ENCODE peak calls at places on chromosomes 11 and 22, in eight cellular contexts. H, Y, L, I, Z, W, N and Q are unnamed samples.
A peak's percentile ranks its signal among the peaks of the same experiment; 100 is the strongest.

GRCh38 chr22:38088723-38089473 is 4.9 kb upstream of the SLC16A8 start:
- DNase-seq in H (peak; percentile 44), Y (no peak), L (no peak), I (no peak), Z (peak; percentile 21), W (no peak), N (no peak), Q (no peak)

GRCh38 chr22:37420656-37421467 is 6.4 kb downstream of the ELFN2 start:
- DNase-seq in H (peak; percentile 29), Y (no peak), L (no peak), I (no peak), Z (peak; percentile 24), W (no peak), N (no peak), Q (peak; percentile 65)

GRCh38 chr11:6523253-6523652 is 26.2 kb downstream of the DNHD1 start:
- DNase-seq in H (no peak), Y (no peak), L (no peak), I (no peak), Z (peak; percentile 70), W (no peak), N (no peak), Q (no peak)

GRCh38 chr22:23137905-23138520 is 3.8 kb downstream of the RSPH14 start:
- DNase-seq in H (no peak), Y (no peak), L (peak; percentile 26), I (peak; percentile 39), Z (no peak), W (peak; percentile 39), N (peak; percentile 52), Q (no peak)

GRCh38 chr11:2190670-2191471 is 19.3 kb upstream of the TH start:
- DNase-seq in H (no peak), Y (no peak), L (no peak), I (no peak), Z (no peak), W (no peak), N (no peak), Q (no peak)

GRCh38 chr22:30301995-30302809 is 12.9 kb upstream of the CASTOR1 start:
- DNase-seq in H (peak; percentile 73), Y (no peak), L (no peak), I (no peak), Z (peak; percentile 91), W (no peak), N (no peak), Q (no peak)

GRCh38 chr11:92443109-92443508 is 218.5 kb downstream of the FAT3 start:
- DNase-seq in H (no peak), Y (no peak), L (no peak), I (no peak), Z (no peak), W (no peak), N (no peak), Q (no peak)

GRCh38 chr22:20637740-20638139 is 130.3 kb downstream of the MED15 start:
- DNase-seq in H (no peak), Y (no peak), L (no peak), I (no peak), Z (no peak), W (no peak), N (no peak), Q (no peak)